ENCODE peak calls at places on chromosomes 2 and 18, in nine cellular contexts. T is NCI-H146, W is KBM-7, K is amniotic stem cell, M is fibroblast of mammary gland, S is SIG-M5, U is coronary artery, Q is GM23248, D is activated T-cell treated with anti-CD3 and anti-CD28 coated beads for 1 hour. J is an unnamed sample.

GRCh38 chr2:233297076-233297475 is 10.5 kb upstream of the SAG start:
- DNase-seq in T (no peak), W (no peak), K (no peak), M (no peak), S (no peak), U (no peak), Q (no peak), D (no peak), J (no peak)

GRCh38 chr18:33264566-33264965 is 176.0 kb downstream of the CCDC178 start:
- DNase-seq in T (no peak), W (no peak), K (no peak), M (peak), S (no peak), U (no peak), Q (no peak), D (no peak), J (no peak)

GRCh38 chr2:107751936-107752335 is 74.8 kb upstream of the RGPD4 start:
- DNase-seq in T (no peak), W (no peak), K (no peak), M (no peak), S (no peak), U (no peak), Q (no peak), D (no peak), J (no peak)

GRCh38 chr18:35076126-35076525 is 34.9 kb downstream of the MAPRE2 start:
- DNase-seq in T (no peak), W (no peak), K (no peak), M (no peak), S (no peak), U (no peak), Q (no peak), D (no peak), J (no peak)

GRCh38 chr2:235659767-235660322 is 166.0 kb downstream of the AGAP1 start:
- DNase-seq in T (no peak), W (no peak), K (peak), M (peak), S (no peak), U (no peak), Q (peak), D (no peak), J (no peak)

GRCh38 chr2:159108178-159108893 is 139.9 kb downstream of the TANC1 start:
- DNase-seq in T (no peak), W (no peak), K (no peak), M (no peak), S (no peak), U (no peak), Q (no peak), D (no peak), J (no peak)

GRCh38 chr2:241309684-241310117 is 5.8 kb downstream of the HDLBP start:
- DNase-seq in T (no peak), W (peak), K (no peak), M (peak), S (peak), U (no peak), Q (peak), D (peak), J (no peak)

GRCh38 chr2:238691596-238692491 is 156.0 kb upstream of the TWIST2 start:
- DNase-seq in T (no peak), W (no peak), K (no peak), M (peak), S (no peak), U (no peak), Q (peak), D (no peak), J (no peak)

GRCh38 chr2:97707428-97708380 is 5.7 kb upstream of the ZAP70 start:
- DNase-seq in T (no peak), W (no peak), K (no peak), M (no peak), S (no peak), U (no peak), Q (no peak), D (no peak), J (no peak)